ENCODE peak calls at places on chromosomes 7 and 10, in nine cellular contexts. B, D, A, E, X, Q, U, S and I are unnamed samples.

GRCh38 chr7:75613351-75613750 is 121.2 kb downstream of the SPDYE5 start:
- DNase-seq in Q (no peak), S (no peak), E (no peak), U (no peak), D (no peak), X (no peak), B (no peak), A (no peak), I (no peak)

GRCh38 chr10:52004342-52004949 is 305.1 kb upstream of the CSTF2T start:
- DNase-seq in Q (no peak), B (no peak), A (no peak), E (peak; percentile 9), U (peak; percentile 33), S (peak; percentile 47), D (no peak), X (no peak), I (peak; percentile 70)

GRCh38 chr7:86559096-86559495 is 84.6 kb upstream of the GRM3 start:
- DNase-seq in S (no peak), A (no peak), B (no peak), U (no peak), Q (no peak), D (no peak), X (no peak), E (no peak), I (no peak)

GRCh38 chr10:86191686-86192085 is 174.9 kb downstream of the GRID1 start:
- DNase-seq in B (no peak), Q (no peak), S (no peak), E (no peak), A (no peak), X (peak; percentile 56), U (no peak), D (peak; percentile 36), I (no peak)

GRCh38 chr10:97356318-97356914 is 21.9 kb upstream of the FRAT2 start:
- DNase-seq in Q (no peak), A (no peak), E (peak; percentile 28), S (no peak), B (no peak), D (no peak), X (no peak), U (no peak), I (peak; percentile 8)

GRCh38 chr10:13731799-13732198 is 145.0 kb downstream of the PRPF18 start:
- DNase-seq in E (no peak), D (no peak), S (no peak), A (no peak), Q (no peak), B (no peak), X (peak; percentile 36), U (no peak), I (no peak)

GRCh38 chr7:74252893-74253292 is 1.3 kb downstream of the RFC2 start:
- DNase-seq in S (no peak), U (no peak), Q (no peak), B (peak; percentile 77), D (no peak), E (no peak), A (no peak), X (no peak), I (no peak)

GRCh38 chr7:92698237-92698841 is 108.1 kb upstream of the FAM133B start:
- DNase-seq in B (peak; percentile 73), X (no peak), D (no peak), E (no peak), S (peak; percentile 92), A (no peak), Q (no peak), U (peak; percentile 87), I (peak; percentile 81)

GRCh38 chr10:99711129-99711719 is 20.7 kb downstream of the COX15 start:
- DNase-seq in B (peak; percentile 45), X (no peak), Q (no peak), U (peak; percentile 33), D (peak; percentile 57), A (no peak), S (peak; percentile 71), E (peak; percentile 70), I (peak; percentile 87)

GRCh38 chr10:12980080-12980656 is 21.3 kb downstream of the CCDC3 start:
- DNase-seq in B (no peak), D (no peak), U (no peak), A (no peak), Q (no peak), S (no peak), X (no peak), E (no peak), I (no peak)

GRCh38 chr7:34655384-34655783 is 2.6 kb upstream of the NPSR1 start:
- DNase-seq in U (no peak), E (no peak), A (no peak), X (no peak), S (no peak), B (no peak), Q (no peak), D (no peak), I (no peak)